ENCODE peak calls at places on chromosomes 16 and 17, in seven cellular contexts. Y is AG04450; I is aorta; C is ELR; V is activated CD8-positive, alpha-beta T cell treated with anti-CD3 and anti-CD28 coated beads, Interleukin-2, amount 10 ng/mL, durations not matched to agents 7 days and 5 days; T is adrenal gland; K is endothelial cell. O is an unnamed sample.

GRCh38 chr17:21297026-21297520 is 12.6 kb downstream of the MAP2K3 start:
- DNase-seq in C (no peak), K (no peak), T (no peak), V (no peak), I (no peak), Y (no peak), O (no peak)

GRCh38 chr16:10078541-10078949 is 103.7 kb downstream of the GRIN2A start:
- DNase-seq in Y (no peak), C (no peak), V (no peak), K (peak), T (no peak), I (no peak), O (no peak)

GRCh38 chr17:49146620-49147306 is 14.2 kb downstream of the B4GALNT2 start:
- DNase-seq in Y (peak), V (no peak), I (no peak), K (no peak), C (peak), T (no peak), O (peak)

GRCh38 chr17:51000835-51001638 is 119.6 kb downstream of the SPAG9 start:
- DNase-seq in Y (peak), K (peak), C (peak), V (peak), T (no peak), I (no peak), O (peak)

GRCh38 chr17:82238562-82239201 is 9.8 kb downstream of the SLC16A3 start:
- DNase-seq in I (peak), Y (no peak), K (peak), V (peak), C (peak), T (peak), O (no peak)

GRCh38 chr16:19431636-19432340 is 14.1 kb downstream of the TMC5 start:
- DNase-seq in C (no peak), K (no peak), V (no peak), Y (no peak), T (no peak), I (no peak), O (no peak)

GRCh38 chr16:31130899-31131298 is 4.6 kb downstream of the PRSS8 start:
- DNase-seq in V (no peak), K (no peak), T (no peak), C (no peak), I (no peak), Y (no peak), O (no peak)

GRCh38 chr16:56357765-56358322 is 67.5 kb downstream of the AMFR start:
- DNase-seq in Y (no peak), V (no peak), I (peak), C (no peak), T (peak), K (no peak), O (no peak)

GRCh38 chr17:45170976-45171337 is 9.3 kb downstream of the HEXIM2 start:
- DNase-seq in C (peak), Y (no peak), I (peak), V (no peak), T (peak), K (no peak), O (peak)

GRCh38 chr17:80770881-80771611 is 220.6 kb upstream of the CHMP6 start:
- DNase-seq in C (no peak), V (no peak), I (no peak), T (no peak), K (no peak), Y (no peak), O (no peak)

GRCh38 chr17:82086941-82087906 is 10.8 kb downstream of the FASN start:
- DNase-seq in K (no peak), I (no peak), C (no peak), V (no peak), T (no peak), Y (no peak), O (no peak)

GRCh38 chr16:46763147-46763546 is 15.0 kb upstream of the MYLK3 start:
- DNase-seq in V (no peak), Y (no peak), T (no peak), K (no peak), I (no peak), C (no peak), O (no peak)

GRCh38 chr16:48206594-48207242 is 37.4 kb upstream of the LONP2 start:
- DNase-seq in T (no peak), Y (no peak), C (peak), I (no peak), V (no peak), K (no peak), O (no peak)

GRCh38 chr17:57905875-57906455 is 49.2 kb downstream of the CUEDC1 start:
- DNase-seq in I (no peak), K (no peak), V (no peak), C (no peak), T (no peak), Y (no peak), O (no peak)

O was measured in A549.